ENCODE peak calls at places on chromosome 5, in eight cellular contexts. Z is NCI-H1417 treated with DMSO at 0.1 percent for 48 hours; C is stimulated activated CD8-positive, alpha-beta memory T cell treated with anti-CD3 and anti-CD28 coated beads, Interleukin-12 subunit alpha, Interleukin-12 subunit beta, amount 100 ng/mL, for 1 hour; R is Kasumi-1; B is EH; L is activated T-helper 1 cell treated with Interleukin-2 at 50 U/mL for 16 hours; S is GM04504; U is C1 segment of cervical spinal cord. A is an unnamed sample.

GRCh38 chr5:151471276-151471675 is 23.9 kb downstream of the SLC36A1 start:
- DNase-seq in Z (no peak), C (no peak), R (no peak), B (no peak), L (no peak), S (no peak), U (no peak), A (no peak)

GRCh38 chr5:72601861-72602260 is 94.7 kb upstream of the ZNF366 start:
- DNase-seq in Z (no peak), C (no peak), R (no peak), B (no peak), L (no peak), S (no peak), U (no peak), A (no peak)

GRCh38 chr5:175821790-175822211 is 49.6 kb upstream of the CPLX2 start:
- DNase-seq in Z (no peak), C (no peak), R (no peak), B (peak), L (no peak), S (no peak), U (no peak), A (no peak)

GRCh38 chr5:6837519-6838110 is 124.4 kb downstream of the TENT4A start:
- DNase-seq in Z (no peak), C (no peak), R (peak), B (peak), L (no peak), S (no peak), U (no peak), A (no peak)

GRCh38 chr5:161340012-161340411 is 206.5 kb downstream of the GABRB2 start:
- DNase-seq in Z (no peak), C (no peak), R (no peak), B (no peak), L (no peak), S (no peak), U (no peak), A (no peak)

GRCh38 chr5:60595183-60595582 is 104.8 kb downstream of the DEPDC1B start:
- DNase-seq in Z (no peak), C (no peak), R (no peak), B (no peak), L (no peak), S (no peak), U (no peak), A (no peak)

GRCh38 chr5:159450417-159450816 is 120.1 kb upstream of the IL12B start:
- DNase-seq in Z (no peak), C (no peak), R (no peak), B (no peak), L (no peak), S (no peak), U (no peak), A (no peak)

GRCh38 chr5:80237243-80237642 is 18.6 kb downstream of the SERINC5 start:
- DNase-seq in Z (no peak), C (no peak), R (no peak), B (no peak), L (no peak), S (no peak), U (no peak), A (no peak)

GRCh38 chr5:148729182-148729581 is 74.9 kb upstream of the HTR4 start:
- DNase-seq in Z (no peak), C (no peak), R (no peak), B (no peak), L (no peak), S (no peak), U (no peak), A (no peak)

GRCh38 chr5:5767286-5767928 is 344.9 kb downstream of the ICE1 start:
- DNase-seq in Z (no peak), C (no peak), R (no peak), B (no peak), L (no peak), S (no peak), U (no peak), A (no peak)

GRCh38 chr5:321233-321725 is at the start of gene AHRR:
- DNase-seq in Z (no peak), C (no peak), R (no peak), B (peak), L (no peak), S (peak), U (no peak), A (no peak)

GRCh38 chr5:53031695-53032096 is 42.5 kb downstream of the ITGA2 start:
- DNase-seq in Z (no peak), C (no peak), R (peak), B (peak), L (no peak), S (no peak), U (no peak), A (no peak)

GRCh38 chr5:16265141-16265540 is 85.5 kb upstream of the MARCHF11 start:
- DNase-seq in Z (no peak), C (no peak), R (peak), B (peak), L (no peak), S (no peak), U (no peak), A (no peak)

GRCh38 chr5:170753311-170753710 is 30.2 kb upstream of the GABRP start:
- DNase-seq in Z (no peak), C (no peak), R (no peak), B (no peak), L (no peak), S (no peak), U (no peak), A (no peak)

GRCh38 chr5:1176473-1177391 is 24.7 kb upstream of the SLC6A19 start:
- DNase-seq in Z (no peak), C (no peak), R (no peak), B (no peak), L (no peak), S (no peak), U (no peak), A (no peak)

GRCh38 chr5:57650360-57651069 is 167.9 kb upstream of the ACTBL2 start:
- DNase-seq in Z (no peak), C (no peak), R (peak), B (peak), L (no peak), S (peak), U (no peak), A (no peak)

GRCh38 chr5:152723482-152723881 is 318.4 kb upstream of the NMUR2 start:
- DNase-seq in Z (no peak), C (no peak), R (no peak), B (no peak), L (no peak), S (no peak), U (no peak), A (no peak)

GRCh38 chr5:151491059-151491458 is 43.7 kb downstream of the SLC36A1 start:
- DNase-seq in Z (no peak), C (no peak), R (no peak), B (no peak), L (no peak), S (no peak), U (no peak), A (no peak)

GRCh38 chr5:134146651-134147544 is 29.9 kb downstream of the SKP1 start:
- DNase-seq in Z (no peak), C (no peak), R (no peak), B (peak), L (no peak), S (no peak), U (no peak), A (no peak)

GRCh38 chr5:148684528-148684927 is 30.2 kb upstream of the HTR4 start:
- DNase-seq in Z (no peak), C (no peak), R (no peak), B (no peak), L (no peak), S (no peak), U (no peak), A (no peak)

GRCh38 chr5:56522972-56523371 is 289.8 kb upstream of the ANKRD55 start:
- DNase-seq in Z (no peak), C (no peak), R (no peak), B (peak), L (no peak), S (peak), U (no peak), A (no peak)

GRCh38 chr5:77628840-77629552 is 9.5 kb downstream of the OTP start:
- DNase-seq in Z (no peak), C (no peak), R (no peak), B (no peak), L (no peak), S (no peak), U (no peak), A (no peak)

GRCh38 chr5:170268884-170269283 is 28.7 kb downstream of the LCP2 start:
- DNase-seq in Z (no peak), C (no peak), R (peak), B (no peak), L (no peak), S (no peak), U (no peak), A (no peak)

GRCh38 chr5:35194636-35195471 is 35.4 kb downstream of the PRLR start:
- DNase-seq in Z (no peak), C (no peak), R (peak), B (no peak), L (no peak), S (no peak), U (no peak), A (no peak)

GRCh38 chr5:15598294-15598902 is 98.4 kb downstream of the FBXL7 start:
- DNase-seq in Z (no peak), C (no peak), R (peak), B (no peak), L (no peak), S (no peak), U (no peak), A (no peak)

GRCh38 chr5:82644768-82645167 is 366.6 kb upstream of the RPS23 start:
- DNase-seq in Z (no peak), C (no peak), R (no peak), B (no peak), L (no peak), S (no peak), U (no peak), A (no peak)